ENCODE peak calls at places on chromosomes 16 and 17, in six cellular contexts. D is right lobe of liver, P is OCI-LY7, W is fibroblast of lung, R is pancreas, E is fibroblast of mammary gland. L is an unnamed sample.

GRCh38 chr17:70100983-70101382 is 26.0 kb downstream of the KCNJ16 start:
- DNase-seq in D (no peak), P (no peak), W (peak), R (no peak), E (peak), L (no peak)

GRCh38 chr17:5078106-5079028 is at the start of gene ZFP3:
- DNase-seq in D (peak), P (peak), W (peak), R (peak), E (peak), L (peak)

GRCh38 chr17:64336760-64337413 is 53.8 kb downstream of the PECAM1 start:
- DNase-seq in D (no peak), P (peak), W (no peak), R (no peak), E (no peak), L (no peak)

GRCh38 chr16:19382084-19382801 is 35.4 kb upstream of the TMC5 start:
- DNase-seq in D (no peak), P (peak), W (no peak), R (no peak), E (no peak), L (no peak)

GRCh38 chr17:20988001-20988641 is 54.7 kb downstream of the USP22 start:
- DNase-seq in D (no peak), P (no peak), W (no peak), R (no peak), E (no peak), L (no peak)

GRCh38 chr17:80428363-80428762 is 13.4 kb downstream of the ENDOV start:
- DNase-seq in D (no peak), P (no peak), W (no peak), R (no peak), E (no peak), L (no peak)

GRCh38 chr16:75922250-75922649 is 196.0 kb upstream of the CPHXL start:
- DNase-seq in D (no peak), P (no peak), W (no peak), R (no peak), E (no peak), L (no peak)

GRCh38 chr17:8732406-8733065 is 12.1 kb downstream of the CCDC42 start:
- DNase-seq in D (no peak), P (no peak), W (no peak), R (no peak), E (peak), L (no peak)

GRCh38 chr17:11363575-11363974 is 122.6 kb downstream of the SHISA6 start:
- DNase-seq in D (no peak), P (no peak), W (no peak), R (no peak), E (no peak), L (no peak)

GRCh38 chr16:67857547-67858233 is 10.2 kb upstream of the CENPT start:
- DNase-seq in D (peak), P (no peak), W (peak), R (peak), E (peak), L (peak)

GRCh38 chr17:72258711-72259110 is 137.9 kb downstream of the SOX9 start:
- DNase-seq in D (no peak), P (no peak), W (no peak), R (no peak), E (no peak), L (no peak)

GRCh38 chr17:74737299-74738050 is 419 bp downstream of the RAB37 start:
- DNase-seq in D (no peak), P (peak), W (no peak), R (no peak), E (peak), L (peak)

GRCh38 chr17:68255731-68256538 is 8.1 kb downstream of the AMZ2 start:
- DNase-seq in D (peak), P (peak), W (no peak), R (no peak), E (no peak), L (no peak)

GRCh38 chr17:79757140-79757745 is 20.7 kb upstream of the CBX2 start:
- DNase-seq in D (no peak), P (no peak), W (no peak), R (no peak), E (no peak), L (no peak)

GRCh38 chr17:83192161-83192788 is 112.9 kb downstream of the METRNL start:
- DNase-seq in D (peak), P (no peak), W (peak), R (peak), E (peak), L (no peak)

GRCh38 chr16:63617990-63618763 is 1503.7 kb downstream of the CDH11 start:
- DNase-seq in D (no peak), P (no peak), W (peak), R (peak), E (no peak), L (peak)

GRCh38 chr16:78523212-78523995 is 423.9 kb downstream of the WWOX start:
- DNase-seq in D (no peak), P (no peak), W (no peak), R (no peak), E (no peak), L (no peak)

GRCh38 chr16:54176376-54176901 is 110.1 kb downstream of the IRX3 start:
- DNase-seq in D (peak), P (no peak), W (peak), R (peak), E (no peak), L (no peak)

GRCh38 chr17:83103200-83103937 is 24.0 kb downstream of the METRNL start:
- DNase-seq in D (no peak), P (peak), W (peak), R (peak), E (peak), L (peak)

GRCh38 chr16:21943571-21943970 is 9.6 kb upstream of the UQCRC2 start:
- DNase-seq in D (no peak), P (no peak), W (no peak), R (no peak), E (no peak), L (no peak)

GRCh38 chr17:4520060-4520880 is 21.6 kb downstream of the SPNS2 start:
- DNase-seq in D (no peak), P (no peak), W (no peak), R (no peak), E (no peak), L (no peak)

GRCh38 chr17:73027130-73027741 is 65.3 kb downstream of the SLC39A11 start:
- DNase-seq in D (no peak), P (no peak), W (peak), R (no peak), E (peak), L (peak)

GRCh38 chr17:55527520-55528118 is 16.4 kb upstream of the SMIM36 start:
- DNase-seq in D (peak), P (peak), W (peak), R (no peak), E (peak), L (peak)

GRCh38 chr17:21252289-21252874 is 828 bp downstream of the NATD1 start:
- DNase-seq in D (no peak), P (no peak), W (no peak), R (no peak), E (no peak), L (no peak)

GRCh38 chr17:61157246-61157887 is 242.3 kb upstream of the TBX2 start:
- DNase-seq in D (no peak), P (no peak), W (peak), R (no peak), E (peak), L (peak)

GRCh38 chr16:76502555-76502954 is 225.4 kb downstream of the CNTNAP4 start:
- DNase-seq in D (no peak), P (no peak), W (no peak), R (no peak), E (no peak), L (no peak)

GRCh38 chr16:10122546-10122945 is 59.7 kb downstream of the GRIN2A start:
- DNase-seq in D (no peak), P (no peak), W (no peak), R (no peak), E (peak), L (no peak)

GRCh38 chr16:12083625-12084024 is 107.1 kb downstream of the SNX29 start:
- DNase-seq in D (no peak), P (no peak), W (no peak), R (no peak), E (no peak), L (no peak)

GRCh38 chr17:75343007-75343406 is 53.8 kb upstream of the SLC25A19 start:
- DNase-seq in D (peak), P (peak), W (no peak), R (no peak), E (no peak), L (no peak)

GRCh38 chr16:75402821-75403475 is 30.4 kb downstream of the CFDP1 start:
- DNase-seq in D (no peak), P (peak), W (peak), R (no peak), E (peak), L (peak)

GRCh38 chr17:44202756-44203155 is 3.1 kb upstream of the ATXN7L3 start:
- DNase-seq in D (peak), P (no peak), W (peak), R (peak), E (no peak), L (no peak)

GRCh38 chr17:3961564-3962047 is 2.6 kb downstream of the ATP2A3 start:
- DNase-seq in D (no peak), P (peak), W (no peak), R (no peak), E (no peak), L (no peak)

GRCh38 chr16:11094075-11094593 is 149.8 kb downstream of the CLEC16A start:
- DNase-seq in D (no peak), P (peak), W (peak), R (no peak), E (no peak), L (peak)

GRCh38 chr16:10935491-10935890 is 6.8 kb downstream of the DEXI start:
- DNase-seq in D (no peak), P (no peak), W (no peak), R (no peak), E (no peak), L (no peak)

GRCh38 chr16:24141466-24141865 is 114.7 kb upstream of the CACNG3 start:
- DNase-seq in D (no peak), P (no peak), W (no peak), R (no peak), E (no peak), L (no peak)

GRCh38 chr17:29726721-29727252 is 104.1 kb upstream of the CORO6 start:
- DNase-seq in D (no peak), P (peak), W (no peak), R (no peak), E (peak), L (peak)
- H3K4me3 ChIP-seq in D (no peak), P (peak), W (no peak), R (no peak), E (no peak), L (no peak)

DNA sequence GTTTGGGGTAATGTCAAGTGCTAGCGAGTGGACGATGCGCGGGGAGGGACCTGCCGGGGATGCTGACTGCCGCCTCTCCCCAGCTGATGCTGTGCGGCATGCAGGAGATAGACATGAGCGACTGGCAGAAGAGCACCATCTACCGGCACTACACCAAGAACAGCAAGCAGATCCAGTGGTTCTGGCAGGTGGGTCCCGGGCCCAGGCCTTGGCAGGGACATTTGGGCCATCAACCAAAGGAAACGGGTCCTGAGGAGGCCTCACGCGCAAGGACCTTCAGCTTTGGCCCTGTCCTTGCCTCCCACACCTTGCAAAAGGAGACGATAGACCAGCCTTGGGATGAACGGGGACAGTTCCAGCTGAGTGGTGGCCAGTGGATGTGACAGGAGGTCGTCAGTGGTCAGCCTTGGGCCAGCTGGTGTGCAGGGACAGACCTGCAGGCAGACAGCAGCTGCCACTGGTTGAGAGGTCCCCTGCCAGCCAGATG is 13.6 kb upstream of the CLEC18A start:
- DNase-seq in D (no peak), P (no peak), W (peak), R (no peak), E (no peak), L (peak)
- TF ChIP-seq CTCF in D (peak), P (no peak), W (no peak), R (no peak), E (peak), L (peak)

GRCh38 chr16:29813644-29814562 is 1.9 kb downstream of the PRRT2 start:
- DNase-seq in D (no peak), P (no peak), W (no peak), R (no peak), E (no peak), L (no peak)
- H3K4me3 ChIP-seq in D (no peak), P (no peak), W (no peak), R (no peak), E (no peak), L (no peak)

GRCh38 chr16:80536246-80536645 is 4.5 kb upstream of the DYNLRB2 start:
- DNase-seq in D (no peak), P (no peak), W (no peak), R (no peak), E (no peak), L (no peak)
- TF ChIP-seq CTCF in D (no peak), P (no peak), W (no peak), R (no peak), E (no peak), L (no peak)

DNA sequence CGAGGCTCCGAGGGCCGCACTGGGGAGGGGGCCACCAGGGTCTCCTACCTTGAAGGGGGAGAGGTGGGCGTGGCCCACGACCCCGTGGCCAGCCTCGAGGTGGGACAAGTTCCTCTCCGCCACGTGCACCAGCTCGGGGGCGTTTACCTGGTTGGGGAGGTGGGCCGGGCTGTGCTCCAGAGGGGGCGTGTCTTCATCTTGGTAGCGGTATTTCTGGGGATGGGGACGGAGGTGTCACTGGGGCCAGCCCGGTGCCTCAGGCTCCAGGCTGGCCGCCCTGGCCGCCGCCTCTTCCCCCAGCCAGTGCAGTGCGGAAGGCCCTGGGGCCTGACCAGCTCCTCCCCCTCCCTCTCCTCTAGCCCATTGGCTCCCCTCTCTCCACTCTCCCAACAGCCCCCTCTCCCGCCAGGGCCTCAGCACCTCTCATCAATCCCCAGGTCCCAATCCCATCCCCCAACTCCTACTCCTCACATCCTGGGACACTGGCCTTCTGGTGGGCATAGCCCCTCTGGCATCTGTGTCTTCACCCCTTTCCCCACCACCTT is 11.5 kb downstream of the DLG4 start:
- DNase-seq in D (peak), P (no peak), W (no peak), R (peak), E (no peak), L (no peak)
- H3K4me3 ChIP-seq in D (no peak), P (no peak), W (no peak), R (no peak), E (no peak), L (no peak)

GRCh38 chr16:57736419-57737281 is 1.1 kb downstream of the KATNB1 start:
- DNase-seq in D (no peak), P (peak), W (peak), R (peak), E (peak), L (peak)
- TF ChIP-seq CTCF in D (peak), P (peak), W (peak), R (no peak), E (peak), L (peak)

GRCh38 chr17:50190278-50191069 is 11.0 kb downstream of the COL1A1 start:
- DNase-seq in D (no peak), P (no peak), W (no peak), R (no peak), E (no peak), L (no peak)

GRCh38 chr17:50192116-50192872 is 9.1 kb downstream of the COL1A1 start:
- DNase-seq in D (no peak), P (no peak), W (no peak), R (no peak), E (peak), L (no peak)

GRCh38 chr17:50192873-50193274 is 8.6 kb downstream of the COL1A1 start:
- DNase-seq in D (no peak), P (no peak), W (no peak), R (peak), E (peak), L (no peak)

GRCh38 chr17:50189396-50190277 is 11.8 kb downstream of the COL1A1 start:
- DNase-seq in D (no peak), P (no peak), W (no peak), R (no peak), E (peak), L (no peak)

DNA sequence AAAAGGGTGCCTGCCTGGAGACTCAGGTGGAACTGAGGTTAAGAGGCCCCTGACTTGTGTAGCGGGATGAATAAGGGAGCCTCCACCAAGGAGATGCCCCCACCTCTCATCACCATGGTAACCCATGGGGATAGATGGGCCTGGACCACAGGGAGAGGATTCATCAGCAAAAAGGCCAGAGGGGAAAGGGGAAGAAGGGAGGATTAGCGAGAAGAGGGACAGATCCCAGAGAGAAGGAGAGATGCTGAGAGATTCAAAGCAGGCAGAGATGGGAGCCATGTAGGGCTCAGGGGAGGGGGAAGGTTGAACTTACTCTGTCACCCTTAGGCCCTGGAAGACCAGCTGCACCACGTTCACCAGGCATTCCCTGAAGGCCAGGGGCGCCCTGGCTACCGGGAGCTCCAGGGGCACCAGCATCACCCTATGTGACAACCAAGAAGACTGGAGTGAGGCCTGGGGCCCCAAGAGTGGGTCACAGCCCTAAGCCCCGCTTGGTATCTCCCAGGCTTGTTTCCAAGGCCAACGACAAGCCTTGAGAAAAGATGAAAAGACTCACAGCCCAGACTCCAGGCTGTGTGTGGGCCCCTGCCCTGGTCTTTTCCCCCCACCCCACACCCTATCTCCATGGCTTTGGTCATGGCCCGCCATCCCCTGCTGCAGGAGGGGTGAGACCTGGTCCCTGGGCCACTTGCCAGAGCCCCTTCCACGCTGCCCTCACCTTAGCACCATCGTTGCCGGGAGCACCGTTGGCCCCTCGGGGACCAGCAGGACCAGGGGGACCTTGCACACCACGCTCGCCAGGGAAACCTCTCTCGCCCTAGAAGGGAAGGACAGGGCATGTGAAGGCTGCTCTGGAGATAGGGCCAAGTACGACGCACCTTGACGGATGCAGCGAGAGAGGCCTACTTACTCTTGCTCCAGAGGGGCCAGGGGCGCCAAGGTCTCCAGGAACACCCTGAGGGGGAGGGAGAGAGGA is 10.1 kb downstream of the COL1A1 start:
- DNase-seq in D (no peak), P (no peak), W (no peak), R (no peak), E (peak), L (no peak)
- H3K4me3 ChIP-seq in D (no peak), P (no peak), W (no peak), R (no peak), E (no peak), L (no peak)

GRCh38 chr17:1488826-1489275 is 3.6 kb downstream of the MYO1C start:
- DNase-seq in D (no peak), P (no peak), W (no peak), R (no peak), E (no peak), L (no peak)
- TF ChIP-seq CTCF in D (no peak), P (no peak), W (no peak), R (no peak), E (no peak), L (no peak)

L was measured in fibroblast of pulmonary artery.